ENCODE peak calls at places on chromosomes 3 and 15, in five cellular contexts. One of them, this sample, is unnamed.

GRCh38 chr3:54374214-54374855 is 252.0 kb downstream of the CACNA2D3 start:
- DNase-seq in keratinocyte: no peak
- DNase-seq in mesenchymal stem cell: no peak
- DNase-seq in brain microvascular endothelial cell: no peak
- DNase-seq in A549: peak
- DNase-seq in this sample: peak

GRCh38 chr15:59339252-59339672 is 33.4 kb downstream of the MYO1E start:
- DNase-seq in mesenchymal stem cell: no peak
- DNase-seq in keratinocyte: peak
- DNase-seq in A549: peak
- DNase-seq in brain microvascular endothelial cell: peak
- DNase-seq in this sample: peak

GRCh38 chr3:179811321-179812095 is 158.7 kb downstream of the USP13 start:
- DNase-seq in keratinocyte: peak
- DNase-seq in mesenchymal stem cell: peak
- DNase-seq in A549: peak
- DNase-seq in brain microvascular endothelial cell: peak
- DNase-seq in this sample: peak

GRCh38 chr3:45673273-45673672 is 15.9 kb upstream of the SACM1L start:
- DNase-seq in keratinocyte: no peak
- DNase-seq in mesenchymal stem cell: no peak
- DNase-seq in brain microvascular endothelial cell: no peak
- DNase-seq in A549: no peak
- DNase-seq in this sample: no peak

GRCh38 chr3:196948442-196949365 is 6.4 kb upstream of the NCBP2 start:
- DNase-seq in keratinocyte: no peak
- DNase-seq in brain microvascular endothelial cell: no peak
- DNase-seq in A549: no peak
- DNase-seq in mesenchymal stem cell: no peak
- DNase-seq in this sample: no peak

GRCh38 chr3:377158-377561 is 180.6 kb downstream of the CHL1 start:
- DNase-seq in mesenchymal stem cell: peak
- DNase-seq in A549: peak
- DNase-seq in keratinocyte: peak
- DNase-seq in brain microvascular endothelial cell: no peak
- DNase-seq in this sample: no peak

GRCh38 chr3:55147406-55147805 is 219.5 kb upstream of the LRTM1 start:
- DNase-seq in mesenchymal stem cell: no peak
- DNase-seq in A549: no peak
- DNase-seq in brain microvascular endothelial cell: no peak
- DNase-seq in keratinocyte: no peak
- DNase-seq in this sample: no peak

GRCh38 chr15:33007295-33007855 is 187.1 kb downstream of the FMN1 start:
- DNase-seq in mesenchymal stem cell: peak
- DNase-seq in keratinocyte: no peak
- DNase-seq in brain microvascular endothelial cell: peak
- DNase-seq in A549: peak
- DNase-seq in this sample: no peak

GRCh38 chr3:4761759-4762158 is 217.5 kb upstream of the BHLHE40 start:
- DNase-seq in keratinocyte: no peak
- DNase-seq in brain microvascular endothelial cell: no peak
- DNase-seq in A549: no peak
- DNase-seq in mesenchymal stem cell: no peak
- DNase-seq in this sample: no peak

GRCh38 chr3:39101022-39101689 is 6.3 kb downstream of the GORASP1 start:
- DNase-seq in brain microvascular endothelial cell: no peak
- DNase-seq in keratinocyte: no peak
- DNase-seq in A549: peak
- DNase-seq in mesenchymal stem cell: peak
- DNase-seq in this sample: no peak

GRCh38 chr3:133943639-133944131 is 48.0 kb upstream of the RAB6B start:
- DNase-seq in A549: peak
- DNase-seq in brain microvascular endothelial cell: peak
- DNase-seq in mesenchymal stem cell: peak
- DNase-seq in keratinocyte: peak
- DNase-seq in this sample: peak

GRCh38 chr3:11661827-11662226 is 18.1 kb upstream of the VGLL4 start:
- DNase-seq in A549: peak
- DNase-seq in brain microvascular endothelial cell: peak
- DNase-seq in keratinocyte: no peak
- DNase-seq in mesenchymal stem cell: peak
- DNase-seq in this sample: no peak

GRCh38 chr3:108603689-108604088 is 14.2 kb downstream of the DZIP3 start:
- DNase-seq in keratinocyte: no peak
- DNase-seq in brain microvascular endothelial cell: no peak
- DNase-seq in A549: no peak
- DNase-seq in mesenchymal stem cell: no peak
- DNase-seq in this sample: no peak

GRCh38 chr3:48135773-48136495 is 52.3 kb downstream of the CDC25A start:
- DNase-seq in A549: no peak
- DNase-seq in keratinocyte: no peak
- DNase-seq in brain microvascular endothelial cell: peak
- DNase-seq in mesenchymal stem cell: no peak
- DNase-seq in this sample: no peak

GRCh38 chr3:6041894-6042293 is 819.0 kb upstream of the GRM7 start:
- DNase-seq in A549: no peak
- DNase-seq in keratinocyte: no peak
- DNase-seq in mesenchymal stem cell: no peak
- DNase-seq in brain microvascular endothelial cell: no peak
- DNase-seq in this sample: no peak

GRCh38 chr3:156483961-156484787 is 70.7 kb downstream of the SSR3 start:
- DNase-seq in keratinocyte: peak
- DNase-seq in brain microvascular endothelial cell: peak
- DNase-seq in mesenchymal stem cell: peak
- DNase-seq in A549: no peak
- DNase-seq in this sample: peak

GRCh38 chr3:20039082-20039764 is 1.0 kb upstream of the KAT2B start:
- DNase-seq in mesenchymal stem cell: no peak
- DNase-seq in keratinocyte: no peak
- DNase-seq in A549: no peak
- DNase-seq in brain microvascular endothelial cell: no peak
- DNase-seq in this sample: no peak

GRCh38 chr3:171286580-171287249 is 173.5 kb downstream of the TNIK start:
- DNase-seq in keratinocyte: peak
- DNase-seq in mesenchymal stem cell: peak
- DNase-seq in A549: no peak
- DNase-seq in brain microvascular endothelial cell: no peak
- DNase-seq in this sample: peak

GRCh38 chr3:46702246-46703012 is 1.2 kb downstream of the TMIE start:
- DNase-seq in A549: no peak
- DNase-seq in brain microvascular endothelial cell: no peak
- DNase-seq in keratinocyte: no peak
- DNase-seq in mesenchymal stem cell: no peak
- DNase-seq in this sample: no peak

GRCh38 chr3:52002768-52003167 is 7.1 kb upstream of the RPL29 start:
- DNase-seq in brain microvascular endothelial cell: no peak
- DNase-seq in A549: no peak
- DNase-seq in keratinocyte: no peak
- DNase-seq in mesenchymal stem cell: no peak
- DNase-seq in this sample: no peak

GRCh38 chr3:142210608-142211007 is 14.8 kb downstream of the GK5 start:
- DNase-seq in brain microvascular endothelial cell: no peak
- DNase-seq in A549: no peak
- DNase-seq in keratinocyte: no peak
- DNase-seq in mesenchymal stem cell: peak
- DNase-seq in this sample: no peak

GRCh38 chr3:46705751-46706572 is 4.8 kb downstream of the TMIE start:
- DNase-seq in A549: no peak
- DNase-seq in mesenchymal stem cell: peak
- DNase-seq in keratinocyte: no peak
- DNase-seq in brain microvascular endothelial cell: peak
- DNase-seq in this sample: no peak

GRCh38 chr15:72172796-72173195 is 24.8 kb downstream of the GRAMD2A start:
- DNase-seq in brain microvascular endothelial cell: no peak
- DNase-seq in keratinocyte: no peak
- DNase-seq in mesenchymal stem cell: no peak
- DNase-seq in A549: no peak
- DNase-seq in this sample: no peak

GRCh38 chr3:112672716-112673506 is 32.0 kb upstream of the CCDC80 start:
- DNase-seq in A549: no peak
- DNase-seq in mesenchymal stem cell: no peak
- DNase-seq in keratinocyte: no peak
- DNase-seq in brain microvascular endothelial cell: no peak
- DNase-seq in this sample: no peak

GRCh38 chr3:65144791-65145355 is 457.1 kb upstream of the ADAMTS9 start:
- DNase-seq in A549: no peak
- DNase-seq in mesenchymal stem cell: no peak
- DNase-seq in brain microvascular endothelial cell: no peak
- DNase-seq in keratinocyte: no peak
- DNase-seq in this sample: no peak

GRCh38 chr3:105367406-105368213 is 901 bp downstream of the ALCAM start:
- DNase-seq in mesenchymal stem cell: peak
- DNase-seq in A549: peak
- DNase-seq in keratinocyte: no peak
- DNase-seq in brain microvascular endothelial cell: peak
- DNase-seq in this sample: no peak

GRCh38 chr15:98954411-98954810 is 53.2 kb downstream of the PGPEP1L start:
- DNase-seq in brain microvascular endothelial cell: peak
- DNase-seq in mesenchymal stem cell: peak
- DNase-seq in A549: no peak
- DNase-seq in keratinocyte: no peak
- DNase-seq in this sample: no peak

GRCh38 chr15:81221449-81221848 is 24.8 kb downstream of the IL16 start:
- DNase-seq in mesenchymal stem cell: no peak
- DNase-seq in brain microvascular endothelial cell: no peak
- DNase-seq in A549: no peak
- DNase-seq in keratinocyte: no peak
- DNase-seq in this sample: no peak

GRCh38 chr3:3821780-3822179 is 22.5 kb downstream of the LRRN1 start:
- DNase-seq in brain microvascular endothelial cell: no peak
- DNase-seq in A549: no peak
- DNase-seq in mesenchymal stem cell: no peak
- DNase-seq in keratinocyte: no peak
- DNase-seq in this sample: peak

GRCh38 chr3:197308591-197308990 is 10.2 kb upstream of the DLG1 start:
- DNase-seq in keratinocyte: no peak
- DNase-seq in mesenchymal stem cell: peak
- DNase-seq in brain microvascular endothelial cell: no peak
- DNase-seq in A549: no peak
- DNase-seq in this sample: no peak

GRCh38 chr15:31147943-31148621 is 46.6 kb upstream of the TRPM1 start:
- DNase-seq in A549: no peak
- DNase-seq in keratinocyte: no peak
- DNase-seq in brain microvascular endothelial cell: no peak
- DNase-seq in mesenchymal stem cell: no peak
- DNase-seq in this sample: no peak

DNA sequence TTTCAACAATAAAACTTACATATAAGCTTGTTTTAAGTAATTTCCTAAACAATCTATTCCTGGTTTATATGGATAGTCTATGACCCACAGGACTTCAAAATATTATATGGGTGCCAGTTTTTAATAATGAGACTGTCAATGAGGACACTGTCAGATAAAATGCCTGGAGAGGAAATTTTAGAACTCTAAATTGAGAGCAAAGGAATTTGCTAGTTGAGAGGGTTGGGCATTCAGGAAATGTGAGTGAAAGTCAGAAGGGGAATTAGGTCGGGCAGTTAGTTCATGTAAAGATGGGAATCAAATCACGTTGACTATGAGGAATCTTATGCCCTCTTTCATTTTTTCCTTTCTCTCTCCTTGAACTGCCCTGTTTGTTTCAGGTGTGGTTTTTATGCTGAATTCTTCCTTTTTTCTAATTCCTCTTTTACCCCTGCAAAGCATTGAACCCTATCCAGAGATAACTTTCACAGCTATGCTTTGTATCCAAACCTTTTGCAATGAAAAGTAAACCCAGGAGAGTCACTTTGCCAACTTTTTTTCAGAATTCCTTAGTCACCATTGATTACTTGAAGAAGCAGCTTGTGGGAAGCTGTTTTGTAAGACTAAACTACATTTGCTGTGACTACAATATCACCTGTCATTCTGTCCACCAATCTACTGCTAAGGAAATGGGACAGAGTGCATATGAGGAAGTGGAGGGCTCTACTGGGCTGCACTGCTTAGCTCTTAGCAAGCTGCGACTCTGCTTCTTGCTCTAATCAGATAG is 27.8 kb downstream of the CHP1 start:
- DNase-seq in brain microvascular endothelial cell: no peak
- DNase-seq in keratinocyte: no peak
- DNase-seq in A549: peak
- DNase-seq in mesenchymal stem cell: peak
- DNase-seq in this sample: no peak
- H3K27ac ChIP-seq in brain microvascular endothelial cell: no peak
- H3K27ac ChIP-seq in keratinocyte: no peak
- H3K27ac ChIP-seq in A549: peak
- H3K27ac ChIP-seq in mesenchymal stem cell: no peak
- H3K27ac ChIP-seq in this sample: peak

GRCh38 chr15:63870403-63871209 is 36.9 kb upstream of the HERC1 start:
- DNase-seq in A549: peak
- DNase-seq in mesenchymal stem cell: peak
- DNase-seq in keratinocyte: peak
- DNase-seq in brain microvascular endothelial cell: peak
- DNase-seq in this sample: peak
- H3K27ac ChIP-seq in A549: no peak
- H3K27ac ChIP-seq in mesenchymal stem cell: no peak
- H3K27ac ChIP-seq in keratinocyte: no peak
- H3K27ac ChIP-seq in brain microvascular endothelial cell: no peak
- H3K27ac ChIP-seq in this sample: no peak

DNA sequence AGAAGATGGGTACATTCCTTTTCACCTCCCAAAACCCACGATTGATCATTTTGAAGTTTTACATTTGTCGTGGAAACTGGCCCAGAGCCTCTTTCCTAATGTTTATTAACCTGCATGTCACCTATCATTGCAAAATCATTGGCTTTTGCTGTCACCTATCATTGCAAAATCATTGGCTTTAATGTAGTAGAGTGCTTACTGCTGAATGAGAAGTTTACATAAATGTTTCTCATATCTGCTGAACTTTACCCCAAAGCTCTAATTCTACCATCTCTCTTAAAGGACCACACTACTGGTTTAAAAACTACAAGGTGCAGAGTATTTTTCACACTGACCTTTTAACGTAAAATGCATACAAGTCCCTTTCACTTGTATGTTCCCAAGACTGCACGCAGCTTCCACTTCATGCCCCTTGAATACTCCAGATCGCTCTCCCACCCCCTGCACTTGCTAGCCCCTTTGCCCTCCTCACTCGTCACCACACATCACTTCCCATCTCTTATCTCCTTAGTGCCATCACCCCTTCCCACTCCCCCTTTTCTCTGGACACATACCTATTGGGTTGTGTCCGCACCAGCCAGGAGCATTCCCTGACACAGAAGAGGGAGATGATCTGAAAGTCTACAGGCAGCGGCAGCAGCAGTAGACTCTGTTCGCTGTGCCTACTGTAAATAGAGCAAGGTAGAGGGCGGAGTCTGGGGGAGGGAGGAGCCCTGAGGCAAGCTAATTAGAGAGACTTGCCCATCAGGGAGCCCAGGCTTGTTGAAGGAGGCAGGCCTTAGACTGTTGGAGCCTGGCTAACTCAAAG is 30.2 kb upstream of the ATOSA start:
- DNase-seq in mesenchymal stem cell: no peak
- DNase-seq in A549: no peak
- DNase-seq in keratinocyte: peak
- DNase-seq in brain microvascular endothelial cell: no peak
- DNase-seq in this sample: no peak
- H3K27ac ChIP-seq in mesenchymal stem cell: no peak
- H3K27ac ChIP-seq in A549: no peak
- H3K27ac ChIP-seq in keratinocyte: peak
- H3K27ac ChIP-seq in brain microvascular endothelial cell: no peak
- H3K27ac ChIP-seq in this sample: peak

GRCh38 chr3:166190360-166190759 is 353.1 kb upstream of the BCHE start:
- DNase-seq in keratinocyte: peak
- DNase-seq in brain microvascular endothelial cell: no peak
- DNase-seq in A549: peak
- DNase-seq in mesenchymal stem cell: peak
- DNase-seq in this sample: peak
- H3K27ac ChIP-seq in keratinocyte: peak
- H3K27ac ChIP-seq in brain microvascular endothelial cell: no peak
- H3K27ac ChIP-seq in A549: no peak
- H3K27ac ChIP-seq in mesenchymal stem cell: no peak
- H3K27ac ChIP-seq in this sample: peak